ENCODE peak calls at places on chromosomes 3 and 15, in eight cellular contexts. One of them, this sample, is unnamed.
A peak's percentile ranks its signal among the peaks of the same experiment; 100 is the strongest.

GRCh38 chr15:59315914-59316428 is 56.7 kb downstream of the MYO1E start:
- DNase-seq in H1: no peak
- DNase-seq in GM12878: no peak
- DNase-seq in HepG2: no peak
- DNase-seq in endothelial cell of umbilical vein: no peak
- DNase-seq in HCT116: no peak
- DNase-seq in SK-N-SH: no peak
- DNase-seq in K562: no peak
- DNase-seq in this sample: no peak

GRCh38 chr3:78645628-78646310 is 1122.0 kb downstream of the ROBO1 start:
- DNase-seq in SK-N-SH: peak; percentile 36
- DNase-seq in endothelial cell of umbilical vein: peak; percentile 84
- DNase-seq in HepG2: peak; percentile 78
- DNase-seq in HCT116: peak; percentile 28
- DNase-seq in K562: peak; percentile 54
- DNase-seq in GM12878: peak; percentile 39
- DNase-seq in H1: peak; percentile 23
- DNase-seq in this sample: peak; percentile 91

GRCh38 chr3:135966349-135966695 is 794 bp downstream of the PPP2R3A start:
- DNase-seq in GM12878: no peak
- DNase-seq in H1: no peak
- DNase-seq in endothelial cell of umbilical vein: no peak
- DNase-seq in HCT116: no peak
- DNase-seq in SK-N-SH: no peak
- DNase-seq in K562: no peak
- DNase-seq in HepG2: no peak
- DNase-seq in this sample: peak; percentile 72

GRCh38 chr15:63874616-63875015 is 40.9 kb upstream of the HERC1 start:
- DNase-seq in H1: no peak
- DNase-seq in HepG2: no peak
- DNase-seq in GM12878: no peak
- DNase-seq in K562: no peak
- DNase-seq in endothelial cell of umbilical vein: no peak
- DNase-seq in HCT116: no peak
- DNase-seq in SK-N-SH: no peak
- DNase-seq in this sample: no peak

GRCh38 chr3:53725308-53725995 is 120.8 kb downstream of the CHDH start:
- DNase-seq in GM12878: no peak
- DNase-seq in K562: no peak
- DNase-seq in H1: no peak
- DNase-seq in endothelial cell of umbilical vein: no peak
- DNase-seq in HepG2: no peak
- DNase-seq in SK-N-SH: no peak
- DNase-seq in HCT116: no peak
- DNase-seq in this sample: no peak

GRCh38 chr3:120404876-120405275 is 45.9 kb downstream of the FSTL1 start:
- DNase-seq in K562: no peak
- DNase-seq in HepG2: no peak
- DNase-seq in endothelial cell of umbilical vein: no peak
- DNase-seq in GM12878: no peak
- DNase-seq in SK-N-SH: no peak
- DNase-seq in HCT116: no peak
- DNase-seq in H1: no peak
- DNase-seq in this sample: no peak

GRCh38 chr3:58391156-58391865 is 42.3 kb downstream of the PDHB start:
- DNase-seq in GM12878: no peak
- DNase-seq in endothelial cell of umbilical vein: peak; percentile 25
- DNase-seq in HepG2: no peak
- DNase-seq in SK-N-SH: no peak
- DNase-seq in K562: no peak
- DNase-seq in HCT116: no peak
- DNase-seq in H1: no peak
- DNase-seq in this sample: no peak

GRCh38 chr15:75208501-75209288 is 7.0 kb downstream of the C15orf39 start:
- DNase-seq in GM12878: no peak
- DNase-seq in K562: no peak
- DNase-seq in SK-N-SH: no peak
- DNase-seq in HCT116: no peak
- DNase-seq in endothelial cell of umbilical vein: no peak
- DNase-seq in H1: no peak
- DNase-seq in HepG2: no peak
- DNase-seq in this sample: no peak

GRCh38 chr3:52606373-52607085 is 70.1 kb downstream of the UQCC5 start:
- DNase-seq in endothelial cell of umbilical vein: peak; percentile 32
- DNase-seq in GM12878: no peak
- DNase-seq in K562: peak; percentile 27
- DNase-seq in SK-N-SH: no peak
- DNase-seq in H1: no peak
- DNase-seq in HepG2: peak; percentile 67
- DNase-seq in HCT116: peak; percentile 89
- DNase-seq in this sample: no peak

GRCh38 chr15:77533986-77534385 is 98.7 kb downstream of the LINGO1 start:
- DNase-seq in K562: no peak
- DNase-seq in GM12878: no peak
- DNase-seq in HCT116: no peak
- DNase-seq in HepG2: no peak
- DNase-seq in SK-N-SH: no peak
- DNase-seq in H1: no peak
- DNase-seq in endothelial cell of umbilical vein: no peak
- DNase-seq in this sample: peak; percentile 36

GRCh38 chr15:85831415-85832113 is 36.8 kb upstream of the KLHL25 start:
- DNase-seq in H1: no peak
- DNase-seq in SK-N-SH: peak; percentile 84
- DNase-seq in HepG2: peak; percentile 47
- DNase-seq in GM12878: no peak
- DNase-seq in endothelial cell of umbilical vein: peak; percentile 49
- DNase-seq in K562: peak; percentile 44
- DNase-seq in HCT116: peak; percentile 37
- DNase-seq in this sample: peak; percentile 79

GRCh38 chr3:161339517-161340500 is 31.5 kb downstream of the SPTSSB start:
- DNase-seq in K562: no peak
- DNase-seq in HCT116: no peak
- DNase-seq in GM12878: no peak
- DNase-seq in H1: no peak
- DNase-seq in endothelial cell of umbilical vein: no peak
- DNase-seq in HepG2: peak; percentile 97
- DNase-seq in SK-N-SH: no peak
- DNase-seq in this sample: no peak

GRCh38 chr3:127277591-127277990 is 10.3 kb downstream of the PRR20G start:
- DNase-seq in endothelial cell of umbilical vein: no peak
- DNase-seq in HepG2: no peak
- DNase-seq in SK-N-SH: no peak
- DNase-seq in K562: no peak
- DNase-seq in HCT116: no peak
- DNase-seq in H1: no peak
- DNase-seq in GM12878: no peak
- DNase-seq in this sample: no peak

GRCh38 chr15:88882745-88883144 is 12.6 kb downstream of the HAPLN3 start:
- DNase-seq in HCT116: no peak
- DNase-seq in endothelial cell of umbilical vein: no peak
- DNase-seq in H1: no peak
- DNase-seq in HepG2: no peak
- DNase-seq in GM12878: no peak
- DNase-seq in SK-N-SH: no peak
- DNase-seq in K562: no peak
- DNase-seq in this sample: no peak

GRCh38 chr3:90026406-90026805 is 919.0 kb downstream of the EPHA3 start:
- DNase-seq in HCT116: no peak
- DNase-seq in SK-N-SH: no peak
- DNase-seq in HepG2: no peak
- DNase-seq in endothelial cell of umbilical vein: no peak
- DNase-seq in GM12878: no peak
- DNase-seq in H1: no peak
- DNase-seq in K562: no peak
- DNase-seq in this sample: no peak

GRCh38 chr3:171213178-171213577 is 186.7 kb upstream of the SLC2A2 start:
- DNase-seq in GM12878: no peak
- DNase-seq in endothelial cell of umbilical vein: no peak
- DNase-seq in H1: no peak
- DNase-seq in HCT116: no peak
- DNase-seq in SK-N-SH: no peak
- DNase-seq in K562: no peak
- DNase-seq in HepG2: no peak
- DNase-seq in this sample: no peak

GRCh38 chr3:31724681-31725080 is 192.0 kb downstream of the STT3B start:
- DNase-seq in K562: peak; percentile 20
- DNase-seq in GM12878: no peak
- DNase-seq in endothelial cell of umbilical vein: no peak
- DNase-seq in HCT116: no peak
- DNase-seq in HepG2: no peak
- DNase-seq in H1: no peak
- DNase-seq in SK-N-SH: peak; percentile 16
- DNase-seq in this sample: peak; percentile 69

GRCh38 chr3:30864836-30865235 is 29.6 kb downstream of the GADL1 start:
- DNase-seq in H1: no peak
- DNase-seq in endothelial cell of umbilical vein: no peak
- DNase-seq in GM12878: no peak
- DNase-seq in K562: no peak
- DNase-seq in HCT116: no peak
- DNase-seq in SK-N-SH: no peak
- DNase-seq in HepG2: no peak
- DNase-seq in this sample: no peak

DNA sequence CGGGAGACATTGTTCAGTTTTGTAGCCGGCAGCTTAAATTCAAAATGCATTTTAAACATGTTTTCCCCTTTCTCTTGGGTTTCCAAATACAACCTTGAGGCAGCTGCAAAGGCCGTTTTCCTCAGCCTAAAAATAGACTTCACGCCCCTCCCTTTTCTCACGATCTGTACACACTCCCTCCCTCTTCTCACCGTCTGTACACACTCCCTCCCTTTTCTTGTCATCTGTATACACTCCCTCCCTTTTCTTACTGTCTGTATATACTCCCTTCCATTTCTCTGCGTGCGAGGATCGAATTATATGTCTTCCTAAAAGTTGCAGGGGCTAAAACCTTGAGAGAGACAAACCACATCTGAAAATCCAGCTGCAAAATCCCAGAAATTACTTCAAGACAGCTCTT is 8.9 kb downstream of the MUC4 start:
- DNase-seq in SK-N-SH: no peak
- DNase-seq in H1: no peak
- DNase-seq in endothelial cell of umbilical vein: no peak
- DNase-seq in K562: peak; percentile 58
- DNase-seq in GM12878: no peak
- DNase-seq in HCT116: no peak
- DNase-seq in HepG2: no peak
- DNase-seq in this sample: no peak
- H3K4me2 ChIP-seq in SK-N-SH: no peak overlapping the region
- H3K4me2 ChIP-seq in H1: no peak overlapping the region
- H3K4me2 ChIP-seq in endothelial cell of umbilical vein: no peak overlapping the region
- H3K4me2 ChIP-seq in K562: peak overlapping the region; percentile 78
- H3K4me2 ChIP-seq in GM12878: no peak overlapping the region
- H3K4me2 ChIP-seq in HCT116: no peak overlapping the region
- H3K4me2 ChIP-seq in HepG2: no peak overlapping the region
- H3K4me2 ChIP-seq in this sample: no peak overlapping the region

GRCh38 chr15:90879730-90880366 is 4.5 kb upstream of the FES start:
- DNase-seq in GM12878: no peak
- DNase-seq in HepG2: no peak
- DNase-seq in H1: no peak
- DNase-seq in K562: no peak
- DNase-seq in HCT116: no peak
- DNase-seq in SK-N-SH: no peak
- DNase-seq in endothelial cell of umbilical vein: no peak
- DNase-seq in this sample: no peak
- TF ChIP-seq POLR2AphosphoS5 in GM12878: no peak
- TF ChIP-seq POLR2AphosphoS5 in HepG2: no peak
- TF ChIP-seq POLR2AphosphoS5 in H1: no peak
- TF ChIP-seq POLR2AphosphoS5 in K562: no peak
- TF ChIP-seq POLR2AphosphoS5 in HCT116: no peak
- TF ChIP-seq POLR2AphosphoS5 in SK-N-SH: no peak
- TF ChIP-seq POLR2AphosphoS5 in endothelial cell of umbilical vein: no peak
- TF ChIP-seq POLR2AphosphoS5 in this sample: no peak

GRCh38 chr3:121692010-121692699 is 31.5 kb upstream of the HCLS1 start:
- DNase-seq in H1: no peak
- DNase-seq in HCT116: no peak
- DNase-seq in endothelial cell of umbilical vein: no peak
- DNase-seq in HepG2: no peak
- DNase-seq in K562: no peak
- DNase-seq in GM12878: no peak
- DNase-seq in SK-N-SH: no peak
- DNase-seq in this sample: no peak

GRCh38 chr3:121696190-121696589 is 35.5 kb upstream of the HCLS1 start:
- DNase-seq in SK-N-SH: no peak
- DNase-seq in HCT116: no peak
- DNase-seq in GM12878: no peak
- DNase-seq in K562: no peak
- DNase-seq in endothelial cell of umbilical vein: no peak
- DNase-seq in H1: no peak
- DNase-seq in HepG2: no peak
- DNase-seq in this sample: no peak

DNA sequence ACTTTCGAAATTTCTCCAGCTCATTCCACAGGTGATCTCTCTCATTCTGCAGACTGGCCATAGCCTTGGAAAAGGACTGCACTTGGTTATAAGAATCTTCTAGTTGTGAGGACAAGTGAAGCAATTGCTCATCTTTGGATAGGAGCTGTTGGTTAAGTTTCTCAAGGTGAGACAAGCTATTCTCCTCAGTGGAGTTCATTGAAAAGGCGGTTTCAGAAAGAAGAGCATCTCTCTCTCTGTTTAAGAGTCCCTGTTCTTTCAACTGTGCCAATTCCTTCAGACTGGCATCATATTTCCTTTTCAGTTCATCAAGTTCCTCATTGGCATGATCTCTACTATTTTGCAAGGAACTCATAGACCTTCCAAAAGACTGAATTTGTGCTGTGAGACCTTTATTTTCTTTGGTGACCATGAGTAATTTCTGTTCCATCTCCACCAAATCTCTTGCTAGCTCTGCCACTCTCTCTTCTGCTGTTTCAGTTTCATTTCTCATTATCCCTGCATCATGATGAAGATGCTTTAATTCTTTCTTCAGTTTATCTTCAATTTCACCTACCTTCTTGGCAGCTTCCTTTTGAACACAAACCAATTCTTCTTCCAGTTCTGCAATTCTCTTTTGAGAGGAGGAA is 30.2 kb upstream of the HCLS1 start:
- DNase-seq in SK-N-SH: no peak
- DNase-seq in HCT116: no peak
- DNase-seq in HepG2: no peak
- DNase-seq in K562: no peak
- DNase-seq in H1: no peak
- DNase-seq in endothelial cell of umbilical vein: no peak
- DNase-seq in GM12878: peak; percentile 23
- DNase-seq in this sample: no peak
- H3K4me2 ChIP-seq in SK-N-SH: no peak overlapping the region
- H3K4me2 ChIP-seq in HCT116: no peak overlapping the region
- H3K4me2 ChIP-seq in HepG2: no peak overlapping the region
- H3K4me2 ChIP-seq in K562: no peak overlapping the region
- H3K4me2 ChIP-seq in H1: no peak overlapping the region
- H3K4me2 ChIP-seq in endothelial cell of umbilical vein: no peak overlapping the region
- H3K4me2 ChIP-seq in GM12878: peak overlapping the region; percentile 23
- H3K4me2 ChIP-seq in this sample: no peak overlapping the region

DNA sequence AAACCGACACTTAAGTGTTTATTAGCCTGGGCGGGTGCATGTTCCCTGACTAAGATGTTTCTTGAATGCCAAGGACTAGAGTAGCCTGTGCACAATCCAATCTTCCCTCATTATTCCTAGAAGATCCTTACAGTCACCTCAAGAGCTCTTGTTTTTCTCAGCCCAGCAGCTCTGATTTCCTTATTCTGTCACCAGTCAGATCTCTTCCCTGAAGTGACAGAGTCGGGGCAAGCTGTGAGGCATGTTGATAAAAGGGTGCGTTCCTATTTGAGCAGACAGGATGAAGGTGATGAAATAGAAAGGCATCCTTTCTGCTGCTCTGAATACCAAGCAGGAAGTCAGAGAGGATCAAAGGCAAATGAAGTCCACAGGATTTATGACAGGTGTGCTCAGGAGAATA is 125.6 kb upstream of the MCTP2 start:
- DNase-seq in H1: no peak
- DNase-seq in HepG2: peak; percentile 4
- DNase-seq in SK-N-SH: no peak
- DNase-seq in HCT116: no peak
- DNase-seq in GM12878: no peak
- DNase-seq in K562: no peak
- DNase-seq in endothelial cell of umbilical vein: no peak
- DNase-seq in this sample: peak; percentile 17
- TF ChIP-seq POLR2AphosphoS5 in H1: no peak
- TF ChIP-seq POLR2AphosphoS5 in HepG2: no peak
- TF ChIP-seq POLR2AphosphoS5 in SK-N-SH: no peak
- TF ChIP-seq POLR2AphosphoS5 in HCT116: no peak
- TF ChIP-seq POLR2AphosphoS5 in GM12878: no peak
- TF ChIP-seq POLR2AphosphoS5 in K562: no peak
- TF ChIP-seq POLR2AphosphoS5 in endothelial cell of umbilical vein: no peak
- TF ChIP-seq POLR2AphosphoS5 in this sample: no peak

This sample was measured in GM23338.